ENCODE peak calls at places on chromosomes 5 and 9, in nine cellular contexts. L, Q, Z, J, R, H, A, N and T are unnamed samples.
A peak's percentile ranks its signal among the peaks of the same experiment; 100 is the strongest.

GRCh38 chr5:1761453-1761755 is 38.2 kb downstream of the MRPL36 start:
- DNase-seq in L (peak; percentile 2), Q (no peak), Z (no peak), J (no peak), R (no peak), H (no peak), A (no peak), N (no peak), T (peak; percentile 83)

GRCh38 chr5:35979694-35980093 is 11.5 kb downstream of the UGT3A1 start:
- DNase-seq in L (no peak), Q (no peak), Z (no peak), J (no peak), R (no peak), H (no peak), A (no peak), N (no peak), T (no peak)

GRCh38 chr5:159811712-159812111 is 104.6 kb upstream of the ADRA1B start:
- DNase-seq in L (no peak), Q (no peak), Z (no peak), J (no peak), R (peak; percentile 81), H (no peak), A (no peak), N (no peak), T (no peak)

GRCh38 chr5:34892414-34892813 is 22.9 kb downstream of the RAD1 start:
- DNase-seq in L (no peak), Q (no peak), Z (no peak), J (no peak), R (no peak), H (no peak), A (no peak), N (no peak), T (no peak)

GRCh38 chr5:139419793-139420192 is 15.9 kb upstream of the SPATA24 start:
- DNase-seq in L (no peak), Q (no peak), Z (peak; percentile 31), J (no peak), R (no peak), H (no peak), A (no peak), N (no peak), T (no peak)

GRCh38 chr9:3059781-3060468 is 216.0 kb upstream of the PUM3 start:
- DNase-seq in L (no peak), Q (no peak), Z (no peak), J (no peak), R (peak; percentile 53), H (no peak), A (no peak), N (no peak), T (no peak)

GRCh38 chr5:11146171-11146570 is 385.1 kb upstream of the DAP start:
- DNase-seq in L (no peak), Q (no peak), Z (no peak), J (no peak), R (no peak), H (no peak), A (no peak), N (no peak), T (no peak)

GRCh38 chr5:96657068-96657467 is 5.1 kb upstream of the CAST start:
- DNase-seq in L (no peak), Q (peak; percentile 96), Z (peak; percentile 70), J (no peak), R (peak; percentile 82), H (no peak), A (peak; percentile 87), N (peak; percentile 88), T (no peak)

GRCh38 chr9:70073193-70073592 is 29.5 kb downstream of the MAMDC2 start:
- DNase-seq in L (no peak), Q (no peak), Z (no peak), J (no peak), R (no peak), H (no peak), A (no peak), N (no peak), T (no peak)

GRCh38 chr5:31449962-31450361 is 81.9 kb downstream of the DROSHA start:
- DNase-seq in L (no peak), Q (no peak), Z (no peak), J (no peak), R (no peak), H (no peak), A (no peak), N (no peak), T (no peak)

GRCh38 chr9:131587331-131587730 is 42.0 kb downstream of the PRRT1B start:
- DNase-seq in L (no peak), Q (no peak), Z (no peak), J (no peak), R (no peak), H (no peak), A (no peak), N (no peak), T (no peak)

GRCh38 chr9:99466787-99467186 is 244.7 kb downstream of the SEC61B start:
- DNase-seq in L (no peak), Q (no peak), Z (no peak), J (no peak), R (no peak), H (no peak), A (no peak), N (no peak), T (no peak)

GRCh38 chr9:137484551-137485315 is 25.6 kb upstream of the NSMF start:
- DNase-seq in L (no peak), Q (no peak), Z (no peak), J (no peak), R (no peak), H (no peak), A (no peak), N (no peak), T (no peak)

GRCh38 chr5:109347252-109347888 is 62.4 kb downstream of the PJA2 start:
- DNase-seq in L (peak; percentile 66), Q (no peak), Z (peak; percentile 21), J (no peak), R (no peak), H (no peak), A (no peak), N (no peak), T (no peak)

GRCh38 chr9:111287127-111287526 is 42.9 kb downstream of the OR2K2 start:
- DNase-seq in L (no peak), Q (peak; percentile 28), Z (no peak), J (no peak), R (peak; percentile 92), H (no peak), A (no peak), N (peak; percentile 80), T (no peak)

GRCh38 chr5:1793301-1793740 is 6.3 kb downstream of the MRPL36 start:
- DNase-seq in L (no peak), Q (no peak), Z (no peak), J (no peak), R (peak; percentile 52), H (no peak), A (peak; percentile 75), N (peak; percentile 28), T (no peak)

GRCh38 chr9:33676746-33677505 is 118.4 kb upstream of the PRSS3 start:
- DNase-seq in L (peak; percentile 55), Q (no peak), Z (peak; percentile 18), J (peak; percentile 29), R (peak; percentile 79), H (no peak), A (peak; percentile 60), N (peak; percentile 2), T (peak; percentile 87)

GRCh38 chr9:68507098-68507795 is 33.4 kb downstream of the TMEM252 start:
- DNase-seq in L (no peak), Q (peak; percentile 46), Z (no peak), J (peak; percentile 15), R (no peak), H (no peak), A (peak; percentile 18), N (peak; percentile 29), T (no peak)

GRCh38 chr9:14585730-14586473 is 107.3 kb downstream of the ZDHHC21 start:
- DNase-seq in L (no peak), Q (no peak), Z (no peak), J (no peak), R (no peak), H (no peak), A (no peak), N (no peak), T (no peak)

GRCh38 chr9:134571946-134572914 is 69.4 kb upstream of the COL5A1 start:
- DNase-seq in L (no peak), Q (no peak), Z (peak; percentile 15), J (no peak), R (peak; percentile 54), H (no peak), A (peak; percentile 54), N (no peak), T (peak; percentile 67)

GRCh38 chr5:66378407-66378806 is 217.8 kb upstream of the MAST4 start:
- DNase-seq in L (no peak), Q (no peak), Z (no peak), J (no peak), R (no peak), H (no peak), A (no peak), N (no peak), T (no peak)

GRCh38 chr9:96116275-96117051 is 185.5 kb downstream of the HSD17B3 start:
- DNase-seq in L (peak; percentile 80), Q (peak; percentile 25), Z (peak; percentile 36), J (no peak), R (no peak), H (no peak), A (no peak), N (no peak), T (no peak)

GRCh38 chr5:56085205-56085604 is 90.4 kb upstream of the IL6ST start:
- DNase-seq in L (no peak), Q (no peak), Z (no peak), J (no peak), R (no peak), H (no peak), A (no peak), N (no peak), T (no peak)